ENCODE peak calls at places on chromosomes 3 and 15, in four cellular contexts. N, E, V and S are unnamed samples.

GRCh38 chr3:162586591-162586990 is 1090.0 kb downstream of the OTOL1 start:
- DNase-seq in N (no peak), E (no peak), V (peak), S (no peak)

GRCh38 chr3:117734431-117734830 is 1024.9 kb downstream of the TUSC7 start:
- DNase-seq in N (no peak), E (no peak), V (no peak), S (no peak)

GRCh38 chr15:60223161-60223560 is 174.6 kb downstream of the ANXA2 start:
- DNase-seq in N (no peak), E (no peak), V (no peak), S (no peak)

GRCh38 chr3:11770477-11771381 is 76.0 kb downstream of the TAMM41 start:
- DNase-seq in N (peak), E (peak), V (peak), S (peak)

GRCh38 chr3:129263161-129263910 is 13.9 kb downstream of the COPG1 start:
- DNase-seq in N (no peak), V (no peak), E (no peak), S (no peak)

GRCh38 chr3:112846764-112847163 is at the start of gene CD200R1L:
- DNase-seq in N (no peak), E (no peak), V (no peak), S (no peak)

GRCh38 chr3:129606522-129607390 is at the start of gene PLXND1:
- DNase-seq in N (peak), V (peak), E (no peak), S (peak)

GRCh38 chr15:96362759-96363678 is 32.5 kb downstream of the NR2F2 start:
- DNase-seq in E (no peak), N (no peak), V (no peak), S (no peak)

GRCh38 chr3:25594007-25594502 is 70.7 kb downstream of the TOP2B start:
- DNase-seq in E (no peak), N (peak), V (peak), S (no peak)

GRCh38 chr15:50880651-50881114 is 27.8 kb upstream of the AP4E1 start:
- DNase-seq in V (no peak), N (no peak), E (no peak), S (no peak)